ENCODE peak calls at places on chromosomes 16 and 17, in six cellular contexts. B is colonic mucosa, S is sigmoid colon, O is lung, M is esophagus squamous epithelium, V is GM23248. Y is an unnamed sample. For H3K36me3, the result is how much of the 10 kb centered on the place peaks cover.

GRCh38 chr16:58651965-58652348 is 22.3 kb upstream of the CNOT1 start:
- DNase-seq in B (no peak), M (no peak), V (peak), O (no peak), S (no peak), Y (no peak)

GRCh38 chr17:38922538-38923291 is 2.7 kb upstream of the LASP1NB start:
- DNase-seq in B (peak), V (peak), O (peak), S (peak), M (no peak), Y (no peak)

GRCh38 chr17:49224198-49224996 is 6.2 kb downstream of the PHOSPHO1 start:
- DNase-seq in S (no peak), O (no peak), B (no peak), M (no peak), V (no peak), Y (peak)

GRCh38 chr17:18028114-18028513 is 10.9 kb downstream of the ATPAF2 start:
- DNase-seq in V (no peak), B (no peak), M (no peak), O (no peak), S (no peak), Y (no peak)

GRCh38 chr16:50747206-50747956 is 5.5 kb downstream of the CYLD start:
- DNase-seq in V (peak), M (no peak), B (no peak), O (no peak), S (no peak), Y (peak)

GRCh38 chr17:73292031-73292531 is 19.7 kb downstream of the CDC42EP4 start:
- DNase-seq in S (peak), M (no peak), O (no peak), B (no peak), V (peak), Y (no peak)

GRCh38 chr17:64732336-64733006 is 70.4 kb upstream of the SMURF2 start:
- DNase-seq in B (no peak), V (peak), M (no peak), S (no peak), O (no peak), Y (no peak)

GRCh38 chr17:80779961-80780380 is 211.7 kb upstream of the CHMP6 start:
- DNase-seq in V (peak), M (no peak), O (no peak), B (no peak), S (peak), Y (no peak)

GRCh38 chr16:85824161-85825135 is 25.0 kb downstream of the COX4I1 start:
- DNase-seq in V (no peak), B (no peak), O (no peak), S (no peak), M (no peak), Y (no peak)

GRCh38 chr16:80123189-80123588 is 417.6 kb upstream of the DYNLRB2 start:
- DNase-seq in M (no peak), O (no peak), V (peak), B (no peak), S (no peak), Y (no peak)

GRCh38 chr16:54169112-54169511 is 117.5 kb downstream of the IRX3 start:
- DNase-seq in V (no peak), B (no peak), M (no peak), O (no peak), S (no peak), Y (no peak)

GRCh38 chr16:10113248-10113647 is 69.0 kb downstream of the GRIN2A start:
- DNase-seq in M (no peak), B (no peak), V (no peak), S (no peak), O (no peak), Y (no peak)

GRCh38 chr17:50763716-50764450 is 3.4 kb downstream of the ANKRD40CL start:
- DNase-seq in B (peak), M (no peak), O (no peak), V (no peak), S (no peak), Y (no peak)

GRCh38 chr17:78329263-78330059 is 30.4 kb downstream of the SOCS3 start:
- DNase-seq in B (no peak), M (no peak), O (no peak), V (peak), S (no peak), Y (no peak)

GRCh38 chr17:75759457-75759856 is 5.5 kb downstream of the GALK1 start:
- DNase-seq in V (no peak), O (no peak), M (no peak), B (no peak), S (no peak), Y (no peak)

GRCh38 chr16:23155445-23156049 is 6.3 kb upstream of the USP31 start:
- DNase-seq in O (no peak), S (no peak), V (no peak), B (no peak), M (no peak), Y (peak)

GRCh38 chr16:49833796-49834195 is 22.1 kb downstream of the ZNF423 start:
- DNase-seq in B (no peak), V (no peak), O (no peak), M (no peak), S (peak), Y (no peak)

GRCh38 chr17:49061524-49061943 is 64.3 kb downstream of the IGF2BP1 start:
- DNase-seq in V (peak), M (no peak), B (no peak), O (no peak), S (no peak), Y (no peak)

DNA sequence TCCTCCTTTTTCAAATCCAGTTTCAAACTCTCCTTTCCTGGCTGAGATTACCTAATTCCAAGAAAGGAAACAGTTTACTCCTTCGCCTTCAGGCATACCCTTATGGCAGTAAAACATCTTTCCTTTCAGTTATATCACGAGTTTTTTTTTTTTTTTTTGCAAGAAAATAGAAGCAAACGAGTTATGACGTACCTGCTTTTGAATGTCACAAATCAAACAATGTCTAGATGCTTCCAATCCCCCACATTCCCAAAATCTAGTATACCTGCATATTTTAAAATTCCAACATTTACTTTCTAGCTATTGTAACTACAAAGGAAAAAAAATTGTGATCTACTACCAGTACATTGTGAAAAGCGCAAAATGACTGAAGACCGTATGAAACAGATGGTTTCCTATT is 28.9 kb downstream of the GSPT1 start:
- DNase-seq in M (no peak), V (no peak), B (no peak), S (no peak), O (no peak), Y (no peak)
- H3K36me3 ChIP-seq in M (half or more), V (half or more), B (under half), S (under half), O (under half), Y (half or more)

GRCh38 chr17:45090711-45091110 is 29.6 kb downstream of the NMT1 start:
- DNase-seq in O (no peak), B (no peak), V (peak), M (no peak), S (no peak), Y (no peak)
- H3K36me3 ChIP-seq in O (under half), B (under half), V (half or more), M (half or more), S (under half), Y (half or more)

GRCh38 chr17:82092094-82092586 is 5.9 kb downstream of the FASN start:
- DNase-seq in M (no peak), B (no peak), S (no peak), O (no peak), V (no peak), Y (no peak)
- H3K36me3 ChIP-seq in M (half or more), B (half or more), S (half or more), O (half or more), V (under half), Y (under half)

GRCh38 chr17:42475121-42475520 is 16.4 kb downstream of the ATP6V0A1 start:
- DNase-seq in S (no peak), O (no peak), V (no peak), B (no peak), M (no peak), Y (no peak)

GRCh38 chr17:42474270-42474669 is 15.6 kb downstream of the ATP6V0A1 start:
- DNase-seq in S (no peak), B (no peak), M (no peak), O (no peak), V (no peak), Y (no peak)

GRCh38 chr17:42475853-42476252 is 17.2 kb downstream of the ATP6V0A1 start:
- DNase-seq in O (no peak), B (no peak), V (peak), S (no peak), M (no peak), Y (no peak)

GRCh38 chr17:42472709-42473521 is 14.2 kb downstream of the ATP6V0A1 start:
- DNase-seq in M (no peak), B (no peak), O (peak), V (peak), S (no peak), Y (no peak)

DNA sequence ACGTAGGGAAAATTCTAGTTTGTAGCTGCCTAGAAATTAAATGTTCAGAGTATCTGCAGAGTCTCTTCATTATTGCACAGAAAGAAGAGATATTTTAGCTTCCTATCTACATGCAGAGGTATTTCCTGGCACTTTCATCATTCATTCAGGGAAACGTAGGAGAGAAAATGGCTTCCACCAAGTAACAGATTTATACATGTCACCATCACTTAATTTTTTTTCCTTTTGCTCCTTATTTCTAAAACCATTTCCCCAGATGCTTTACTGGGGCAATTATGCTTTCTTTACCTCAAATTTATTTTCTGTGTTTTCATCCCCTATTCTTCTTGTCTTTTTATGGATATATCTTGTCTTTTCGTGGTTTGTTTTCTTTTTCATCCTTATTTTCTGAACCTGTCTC is 18.5 kb downstream of the ATP6V0A1 start:
- DNase-seq in M (no peak), B (no peak), V (no peak), O (no peak), S (no peak), Y (no peak)
- H3K36me3 ChIP-seq in M (half or more), B (under half), V (under half), O (under half), S (under half), Y (under half)

DNA sequence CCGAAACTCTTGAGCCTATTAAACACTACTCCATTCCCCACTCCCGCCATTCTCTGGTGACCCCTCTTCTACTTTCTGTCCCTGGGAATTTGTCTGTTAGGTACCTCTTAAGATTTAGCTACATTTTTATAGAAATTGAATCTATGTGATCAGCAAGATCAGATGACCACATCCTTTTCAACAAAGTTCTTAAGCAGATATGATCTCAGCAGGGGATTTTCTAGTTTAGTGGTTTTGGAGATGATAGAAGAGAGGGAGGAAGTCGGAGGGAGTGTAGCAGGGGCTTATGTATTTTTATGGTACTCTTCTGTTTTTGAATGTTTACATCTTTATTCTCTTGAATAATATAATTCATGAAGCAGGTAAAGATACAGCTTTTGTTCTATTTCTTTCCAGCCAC is 40.8 kb downstream of the RPA1 start:
- DNase-seq in S (no peak), V (no peak), B (no peak), O (no peak), M (no peak), Y (peak)
- H3K36me3 ChIP-seq in S (under half), V (under half), B (under half), O (under half), M (half or more), Y (under half)

GRCh38 chr17:82636626-82637598 is 11.3 kb downstream of the WDR45B start:
- DNase-seq in V (no peak), B (peak), O (no peak), M (no peak), S (no peak), Y (no peak)
- H3K36me3 ChIP-seq in V (under half), B (under half), O (under half), M (half or more), S (under half), Y (under half)

GRCh38 chr16:87409781-87410180 is 17.6 kb downstream of the MAP1LC3B start:
- DNase-seq in O (no peak), M (no peak), B (no peak), S (peak), V (no peak), Y (no peak)
- H3K36me3 ChIP-seq in O (under half), M (half or more), B (under half), S (under half), V (under half), Y (half or more)